ENCODE peak calls at places on chromosomes 11 and 22, in four cellular contexts. B, A, L and X are unnamed samples.

GRCh38 chr11:57778318-57779037 is 16.9 kb downstream of the CTNND1 start:
- DNase-seq in B (peak), A (no peak), L (peak), X (no peak)

GRCh38 chr11:32137263-32137662 is 46.4 kb downstream of the RCN1 start:
- DNase-seq in B (no peak), A (no peak), L (peak), X (no peak)

GRCh38 chr22:29205598-29206371 is at the start of gene EMID1:
- DNase-seq in B (peak), A (peak), L (peak), X (peak)

GRCh38 chr11:5301846-5302245 is at the start of gene OR51B4:
- DNase-seq in B (no peak), A (no peak), L (no peak), X (no peak)

GRCh38 chr11:60887531-60887930 is 18.9 kb downstream of the PRPF19 start:
- DNase-seq in B (peak), A (peak), L (peak), X (peak)

GRCh38 chr11:19963697-19964340 is 196.5 kb downstream of the DBX1 start:
- DNase-seq in B (no peak), A (no peak), L (no peak), X (no peak)

GRCh38 chr22:41327124-41327523 is 25.8 kb downstream of the ZC3H7B start:
- DNase-seq in B (no peak), A (no peak), L (no peak), X (no peak)

GRCh38 chr11:96275807-96276594 is 67.0 kb downstream of the MAML2 start:
- DNase-seq in B (no peak), A (no peak), L (no peak), X (no peak)

GRCh38 chr11:87030458-87031054 is 7.2 kb upstream of the TMEM135 start:
- DNase-seq in B (no peak), A (no peak), L (peak), X (no peak)

GRCh38 chr11:117193130-117194020 is 5.8 kb upstream of the TAGLN start:
- DNase-seq in B (no peak), A (no peak), L (no peak), X (no peak)

GRCh38 chr11:33064033-33064825 is 24.9 kb downstream of the TCP11L1 start:
- DNase-seq in B (no peak), A (no peak), L (peak), X (no peak)

GRCh38 chr11:44793350-44794090 is 66.8 kb downstream of the TSPAN18 start:
- DNase-seq in B (peak), A (no peak), L (peak), X (no peak)

GRCh38 chr11:70503878-70504240 is 105.5 kb downstream of the CTTN start:
- DNase-seq in B (no peak), A (no peak), L (no peak), X (no peak)
- TF ChIP-seq CTCF in B (peak), A (no peak), L (no peak), X (no peak)

GRCh38 chr22:47784991-47785390 is 1022.5 kb downstream of the TBC1D22A start:
- DNase-seq in B (no peak), A (no peak), L (no peak), X (no peak)

GRCh38 chr22:47784367-47784983 is 1022.0 kb downstream of the TBC1D22A start:
- DNase-seq in B (no peak), A (no peak), L (no peak), X (no peak)

GRCh38 chr22:47781427-47782111 is 1019.1 kb downstream of the TBC1D22A start:
- DNase-seq in B (no peak), A (no peak), L (no peak), X (no peak)

GRCh38 chr22:47782461-47783075 is 1020.1 kb downstream of the TBC1D22A start:
- DNase-seq in B (no peak), A (no peak), L (no peak), X (no peak)

DNA sequence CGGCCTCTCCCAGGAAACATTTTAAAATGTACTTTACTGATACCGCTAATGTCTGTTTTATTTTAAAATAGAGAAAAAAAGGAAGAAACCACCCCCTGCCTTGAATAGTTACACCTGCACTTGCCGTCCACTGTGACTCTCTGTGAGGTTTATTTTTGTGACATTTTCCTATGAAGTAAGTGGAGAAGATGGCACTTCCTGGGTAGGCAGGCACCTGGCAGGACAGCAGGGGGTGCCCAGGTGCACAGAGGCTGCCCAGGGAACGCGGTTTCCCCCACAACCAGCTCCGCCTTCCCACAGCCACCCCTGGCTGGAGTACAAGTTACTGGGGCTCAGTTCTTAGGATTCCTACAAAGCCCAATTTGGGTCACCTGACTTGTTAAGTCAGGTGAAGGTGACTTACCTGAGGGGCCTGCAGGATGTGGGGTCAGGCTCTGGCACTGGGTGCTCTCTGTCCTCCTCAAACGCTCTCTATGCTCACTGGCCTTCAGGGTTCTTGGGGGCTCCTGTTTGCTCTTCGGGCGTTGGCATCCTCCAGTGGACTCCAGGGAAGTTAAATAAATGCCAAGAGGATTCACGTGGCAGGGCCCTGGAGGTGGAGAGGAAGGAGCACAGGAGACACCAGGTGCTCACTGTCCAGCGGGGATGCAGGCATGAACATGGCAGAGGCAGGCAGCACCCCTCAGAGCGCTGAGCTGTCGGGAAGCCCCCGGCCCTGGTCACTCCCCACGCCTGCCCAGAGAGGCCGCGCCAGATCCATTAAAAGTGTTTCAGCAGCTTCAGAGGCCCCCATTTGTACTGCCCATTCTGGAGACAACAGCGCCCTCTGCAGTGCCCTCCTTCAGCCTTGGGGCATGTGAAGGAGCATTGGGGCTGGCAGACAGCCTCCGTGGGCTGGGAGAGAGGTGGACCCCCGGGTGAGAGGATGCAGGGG is 1021.2 kb downstream of the TBC1D22A start:
- DNase-seq in B (peak), A (no peak), L (no peak), X (no peak)
- TF ChIP-seq CTCF in B (peak), A (no peak), L (no peak), X (no peak)

DNA sequence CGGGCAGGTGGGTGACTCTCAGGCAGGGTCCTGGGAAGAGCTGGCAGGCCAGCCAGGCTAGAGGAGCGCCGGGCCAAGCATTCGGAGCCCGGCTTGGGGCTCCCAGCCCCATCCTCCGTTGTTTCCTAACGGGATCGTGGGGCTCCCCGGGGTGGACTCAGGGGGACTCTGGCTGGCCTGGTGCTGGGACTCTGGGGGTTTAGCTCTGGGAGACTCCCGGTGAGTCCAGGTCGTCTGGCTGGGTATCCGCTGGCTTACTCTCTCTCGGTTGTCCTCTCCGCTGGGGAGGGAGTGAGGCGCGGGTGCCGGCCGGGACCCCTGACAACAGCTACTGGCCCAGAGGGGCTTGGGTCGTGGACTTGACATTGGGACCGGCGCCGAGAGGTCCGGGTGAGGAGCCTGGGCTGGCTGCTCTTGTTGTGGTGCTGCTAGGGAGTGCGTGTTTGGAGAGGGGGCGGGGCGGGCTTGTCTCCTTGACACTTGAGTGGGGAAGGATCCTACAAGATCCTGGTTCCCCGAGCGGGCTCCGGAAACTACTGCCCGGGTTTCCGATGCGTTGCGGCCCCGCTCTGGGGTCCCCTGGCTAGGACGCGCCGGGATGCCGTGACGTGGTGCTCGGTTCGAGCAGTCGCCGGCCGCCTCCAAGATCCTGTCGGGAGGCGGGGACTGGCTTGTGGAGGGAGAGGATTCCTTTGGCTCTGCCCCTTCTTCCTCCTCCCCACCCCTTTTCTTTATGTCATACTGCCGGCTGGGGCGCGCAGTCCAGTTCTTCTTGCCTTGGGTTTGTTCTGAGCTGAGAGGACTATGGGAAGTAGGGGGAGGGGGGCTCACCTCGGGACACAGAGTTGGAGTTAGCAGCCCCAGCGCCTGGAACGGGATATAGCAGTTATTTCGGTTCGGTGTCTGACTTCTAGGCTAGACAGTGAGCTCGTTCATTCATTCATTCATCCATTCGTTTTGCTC is 585 bp downstream of the EMSY start:
- DNase-seq in B (peak), A (peak), L (peak), X (peak)
- TF ChIP-seq CTCF in B (peak), A (no peak), L (peak), X (no peak)

GRCh38 chr11:7696424-7696823 is 9.9 kb downstream of the OVCH2 start:
- DNase-seq in B (no peak), A (no peak), L (no peak), X (no peak)
- TF ChIP-seq CTCF in B (no peak), A (no peak), L (no peak), X (no peak)

GRCh38 chr11:130246270-130246669 is 68.4 kb downstream of the ZBTB44 start:
- DNase-seq in B (no peak), A (no peak), L (no peak), X (no peak)

GRCh38 chr11:130243816-130244215 is 70.9 kb downstream of the ZBTB44 start:
- DNase-seq in B (no peak), A (peak), L (no peak), X (peak)

GRCh38 chr11:130244851-130245250 is 69.9 kb downstream of the ZBTB44 start:
- DNase-seq in B (no peak), A (no peak), L (no peak), X (no peak)

GRCh38 chr11:130237282-130238006 is 77.3 kb downstream of the ZBTB44 start:
- DNase-seq in B (no peak), A (no peak), L (no peak), X (no peak)

DNA sequence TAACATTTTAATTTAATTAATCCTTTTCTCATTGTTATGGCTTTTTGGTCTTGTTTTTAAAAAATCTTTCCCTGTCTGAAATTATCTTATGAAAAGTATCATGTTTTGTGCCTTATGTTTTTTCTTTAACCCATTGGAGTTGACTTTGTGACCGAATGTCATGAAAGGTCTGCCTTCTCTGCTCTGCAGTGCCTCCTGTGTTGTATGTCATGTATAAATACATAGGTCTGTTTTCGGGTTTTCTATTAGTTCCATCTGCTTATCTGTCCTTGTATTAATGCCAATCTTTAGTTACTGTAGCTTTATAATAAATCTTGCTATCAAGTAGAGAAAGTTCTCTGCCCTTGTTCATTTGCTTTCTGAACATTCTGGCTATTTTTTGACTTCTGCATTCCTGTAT is 73.0 kb downstream of the ZBTB44 start:
- DNase-seq in B (no peak), A (no peak), L (no peak), X (no peak)
- TF ChIP-seq CTCF in B (peak), A (peak), L (no peak), X (no peak)

GRCh38 chr22:37098976-37099577 is 10.4 kb downstream of the TMPRSS6 start:
- DNase-seq in B (peak), A (no peak), L (no peak), X (no peak)
- TF ChIP-seq CTCF in B (peak), A (peak), L (no peak), X (peak)

DNA sequence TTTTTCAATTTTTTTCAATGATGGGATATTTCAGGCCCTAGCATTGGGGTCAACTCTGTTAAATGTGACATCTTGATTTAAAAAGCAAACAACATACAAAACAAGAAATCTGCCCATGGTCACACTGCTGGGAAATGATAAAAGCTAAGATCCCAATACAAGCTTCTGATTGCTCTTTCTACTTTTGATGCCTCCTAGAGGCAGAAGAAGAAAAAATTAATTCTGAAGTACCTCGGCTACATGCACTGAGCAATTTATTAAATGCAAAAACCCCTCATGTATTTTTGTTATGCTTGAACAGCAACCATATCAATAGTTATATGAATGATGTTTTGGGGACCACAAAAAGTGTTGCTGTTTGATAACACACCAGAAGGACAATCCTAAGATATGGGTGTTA is 342.1 kb upstream of the NARS2 start:
- DNase-seq in B (no peak), A (no peak), L (peak), X (no peak)
- TF ChIP-seq CTCF in B (no peak), A (peak), L (no peak), X (no peak)

GRCh38 chr22:20495861-20496681 is 476 bp upstream of the KLHL22 start:
- DNase-seq in B (peak), A (peak), L (peak), X (peak)
- TF ChIP-seq CTCF in B (peak), A (peak), L (peak), X (peak)

DNA sequence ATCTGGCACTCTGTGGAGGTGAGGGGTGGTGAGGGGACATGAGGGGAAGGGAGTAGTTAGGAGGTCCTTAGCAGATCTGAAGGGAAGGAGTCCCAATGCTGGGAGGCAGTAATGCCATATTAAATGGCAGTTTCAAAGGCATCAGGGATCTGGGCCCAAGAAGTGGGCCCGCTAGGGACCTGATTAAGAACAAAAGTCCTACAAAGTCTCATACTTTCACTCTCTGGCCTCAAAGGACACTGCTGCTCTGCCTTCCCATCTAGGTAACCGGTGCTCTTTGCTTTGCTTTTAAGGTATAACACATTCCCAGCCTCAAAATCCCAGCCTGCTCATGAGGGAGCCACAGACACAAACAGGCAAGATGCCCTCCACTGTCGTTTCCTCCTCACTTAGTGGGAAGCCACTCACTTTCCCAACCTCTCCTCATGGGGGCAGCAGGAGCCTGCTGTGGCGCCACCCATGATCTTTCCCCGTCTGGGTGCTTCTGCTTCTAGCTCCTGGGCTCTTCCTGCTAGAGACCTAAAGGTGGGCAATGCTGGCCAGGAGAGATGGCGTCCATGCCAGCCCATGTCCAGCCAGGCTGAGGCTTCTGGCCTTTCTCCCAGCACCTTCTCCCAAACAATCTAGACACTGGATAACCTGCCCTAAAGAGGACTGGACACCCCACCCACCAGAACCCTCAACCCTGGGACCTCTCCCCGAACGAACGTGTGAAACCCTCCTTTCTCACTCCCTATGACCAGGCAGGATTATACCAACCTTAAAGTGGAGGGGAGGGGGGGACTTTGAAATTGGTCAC is 68.3 kb downstream of the PLEKHA7 start:
- DNase-seq in B (peak), A (peak), L (peak), X (peak)
- TF ChIP-seq CTCF in B (peak), A (peak), L (peak), X (peak)

DNA sequence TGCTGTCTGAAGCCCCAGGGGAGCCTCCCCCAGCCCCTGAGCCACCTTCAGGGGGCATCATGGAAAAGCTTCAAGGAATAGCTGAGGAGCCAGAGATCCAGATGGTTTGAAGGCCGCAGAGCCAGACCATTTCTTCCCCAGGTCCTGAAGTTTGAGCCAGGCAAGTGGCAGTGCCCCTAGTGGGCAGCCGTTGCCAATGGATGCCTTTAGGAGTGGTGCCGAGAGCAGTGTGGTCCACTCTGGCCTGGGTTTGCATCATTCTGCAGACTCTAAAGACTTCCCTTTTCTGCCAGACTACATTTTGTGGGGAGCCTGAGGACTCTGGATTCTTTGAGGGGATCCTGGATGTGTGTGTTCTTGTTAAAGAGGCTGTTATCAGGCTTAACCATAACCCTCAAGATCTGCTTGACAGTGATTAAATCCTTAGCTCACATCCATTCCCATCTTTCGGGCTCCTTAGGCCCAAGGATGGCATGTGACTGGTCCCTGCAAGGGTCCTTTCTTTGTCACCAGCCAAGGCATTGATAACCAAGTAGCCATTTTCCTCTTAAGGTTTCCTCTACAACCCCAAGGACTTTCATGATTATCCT is 13.1 kb downstream of the HINFP start:
- DNase-seq in B (peak), A (no peak), L (no peak), X (no peak)
- TF ChIP-seq CTCF in B (peak), A (peak), L (peak), X (peak)